ENCODE peak calls at places on chromosomes 5 and 9, in ten cellular contexts. A is tibial artery, G is fibroblast of mammary gland, L is psoas muscle, E is WTC11, D is ovary, N is cardiac fibroblast, W is mammary epithelial cell, R is heart right ventricle, Q is MM.1S. T is an unnamed sample.

GRCh38 chr9:16732546-16732945 is 137.9 kb downstream of the BNC2 start:
- DNase-seq in G (no peak), Q (no peak), D (no peak), W (no peak), R (no peak), A (no peak), N (no peak), L (no peak), E (no peak), T (no peak)

GRCh38 chr9:127180457-127181314 is 58.3 kb upstream of the ANGPTL2 start:
- DNase-seq in D (peak), R (peak), L (peak), Q (no peak), E (peak), G (no peak), A (no peak), W (no peak), N (no peak), T (no peak)

GRCh38 chr5:5014836-5015235 is 125.3 kb upstream of the ADAMTS16 start:
- DNase-seq in N (peak), L (no peak), A (no peak), E (no peak), W (peak), D (no peak), R (no peak), G (peak), Q (no peak), T (no peak)

GRCh38 chr9:6959275-6960000 is 201.7 kb downstream of the KDM4C start:
- DNase-seq in L (no peak), W (no peak), G (no peak), D (no peak), R (no peak), E (no peak), N (no peak), Q (no peak), A (no peak), T (no peak)

GRCh38 chr9:69104830-69105527 is 69.1 kb upstream of the TJP2 start:
- DNase-seq in D (no peak), N (no peak), G (no peak), L (no peak), R (no peak), Q (peak), E (peak), A (no peak), W (peak), T (no peak)

GRCh38 chr5:66956439-66956838 is 240.2 kb downstream of the CD180 start:
- DNase-seq in W (no peak), R (no peak), A (no peak), G (no peak), Q (no peak), E (no peak), L (no peak), N (no peak), D (no peak), T (no peak)

GRCh38 chr5:53597894-53598293 is 37.5 kb downstream of the NDUFS4 start:
- DNase-seq in A (no peak), D (no peak), L (no peak), E (no peak), N (no peak), G (no peak), R (no peak), Q (no peak), W (no peak), T (no peak)

GRCh38 chr5:139668064-139668880 is 20.1 kb downstream of the CXXC5 start:
- DNase-seq in E (no peak), G (peak), W (peak), A (no peak), Q (peak), R (no peak), D (no peak), L (peak), N (peak), T (peak)

GRCh38 chr5:40570408-40571129 is 109.1 kb upstream of the PTGER4 start:
- DNase-seq in W (peak), A (no peak), G (peak), R (no peak), D (no peak), Q (no peak), N (peak), E (no peak), L (no peak), T (no peak)

GRCh38 chr5:135034963-135035677 is 1.1 kb upstream of the PITX1 start:
- DNase-seq in G (no peak), R (no peak), E (no peak), L (peak), W (no peak), A (no peak), Q (no peak), D (no peak), N (no peak), T (no peak)

GRCh38 chr9:127828262-127829031 is 25.8 kb downstream of the FPGS start:
- DNase-seq in W (no peak), L (peak), Q (no peak), E (peak), D (peak), A (peak), G (peak), N (peak), R (peak), T (no peak)

GRCh38 chr5:31036407-31036806 is 157.1 kb upstream of the CDH6 start:
- DNase-seq in N (peak), E (no peak), Q (no peak), D (no peak), A (no peak), R (no peak), L (no peak), G (no peak), W (no peak), T (no peak)

GRCh38 chr9:34010979-34011378 is 37.7 kb downstream of the UBAP2 start:
- DNase-seq in D (no peak), L (no peak), W (peak), G (peak), A (no peak), N (peak), E (no peak), Q (peak), R (no peak), T (no peak)

GRCh38 chr5:96432245-96433065 is 593 bp downstream of the PCSK1 start:
- DNase-seq in A (no peak), Q (no peak), W (no peak), N (no peak), E (peak), G (peak), R (no peak), L (peak), D (no peak), T (peak)

GRCh38 chr5:5203441-5203840 is 63.3 kb downstream of the ADAMTS16 start:
- DNase-seq in W (no peak), R (no peak), G (peak), D (no peak), E (no peak), Q (no peak), L (no peak), N (no peak), A (no peak), T (no peak)

GRCh38 chr9:37760416-37761165 is 7.0 kb downstream of the TRMT10B start:
- DNase-seq in G (peak), N (peak), D (no peak), A (no peak), W (peak), E (no peak), L (no peak), Q (no peak), R (no peak), T (no peak)

GRCh38 chr9:573551-574410 is 267.7 kb upstream of the DMRT1 start:
- DNase-seq in D (no peak), W (no peak), A (no peak), Q (no peak), R (no peak), G (no peak), N (peak), L (no peak), E (peak), T (no peak)

GRCh38 chr5:178234753-178235599 is 2.4 kb upstream of the PHYKPL start:
- DNase-seq in Q (peak), E (peak), R (peak), D (no peak), W (peak), N (peak), A (peak), L (peak), G (peak), T (peak)

GRCh38 chr9:129458155-129458661 is 162.7 kb downstream of the C9orf50 start:
- DNase-seq in L (no peak), D (no peak), Q (peak), A (peak), E (no peak), R (peak), W (no peak), G (no peak), N (no peak), T (no peak)

GRCh38 chr5:43231977-43232376 is 40.0 kb downstream of the NIM1K start:
- DNase-seq in G (peak), N (peak), L (no peak), Q (peak), W (peak), R (no peak), A (no peak), E (peak), D (no peak), T (no peak)

GRCh38 chr9:115229496-115229895 is 111.5 kb upstream of the TNC start:
- DNase-seq in D (no peak), W (peak), Q (no peak), A (no peak), N (no peak), L (no peak), R (no peak), E (no peak), G (peak), T (no peak)

GRCh38 chr9:95772320-95773060 is 103.0 kb upstream of the ERCC6L2 start:
- DNase-seq in G (peak), N (peak), R (peak), L (no peak), E (peak), A (peak), Q (no peak), W (no peak), D (peak), T (no peak)

GRCh38 chr5:43514816-43515677 is at the start of gene C5orf34:
- DNase-seq in W (peak), E (peak), N (peak), D (peak), L (peak), Q (peak), R (peak), G (peak), A (peak), T (peak)

GRCh38 chr9:96317335-96317980 is 15.5 kb upstream of the HSD17B3 start:
- DNase-seq in L (peak), R (peak), D (no peak), G (peak), E (no peak), A (peak), Q (peak), W (peak), N (peak), T (peak)

GRCh38 chr5:116494784-116495480 is 79.7 kb downstream of the SEMA6A start:
- DNase-seq in W (no peak), Q (no peak), G (no peak), E (no peak), N (no peak), R (no peak), L (no peak), D (no peak), A (no peak), T (no peak)

GRCh38 chr5:116498478-116498877 is 76.1 kb downstream of the SEMA6A start:
- DNase-seq in G (no peak), N (no peak), A (no peak), E (no peak), W (no peak), Q (no peak), L (no peak), R (no peak), D (peak), T (no peak)

GRCh38 chr5:116502097-116502496 is 72.5 kb downstream of the SEMA6A start:
- DNase-seq in N (no peak), L (no peak), G (no peak), D (no peak), A (no peak), W (no peak), R (no peak), Q (no peak), E (no peak), T (no peak)

GRCh38 chr5:116495786-116496185 is 78.8 kb downstream of the SEMA6A start:
- DNase-seq in D (no peak), A (no peak), G (no peak), N (no peak), Q (no peak), E (no peak), W (no peak), R (no peak), L (no peak), T (no peak)

GRCh38 chr5:116497648-116498047 is 77.0 kb downstream of the SEMA6A start:
- DNase-seq in E (no peak), L (no peak), D (no peak), R (no peak), Q (no peak), A (no peak), G (no peak), N (no peak), W (no peak), T (no peak)
- TF ChIP-seq CTCF in E (no peak), L (no peak), D (no peak), R (no peak), Q (no peak), A (no peak), G (no peak), N (no peak), W (no peak), T (no peak)

GRCh38 chr5:136769900-136770684 is 404.7 kb upstream of the TRPC7 start:
- DNase-seq in G (peak), N (peak), L (peak), W (peak), E (peak), R (peak), A (peak), D (no peak), Q (peak), T (peak)
- TF ChIP-seq CTCF in G (peak), N (peak), L (peak), W (peak), E (peak), R (peak), A (peak), D (no peak), Q (peak), T (peak)

GRCh38 chr5:175561085-175561484 is 82.7 kb downstream of the SFXN1 start:
- DNase-seq in A (no peak), R (no peak), L (no peak), W (no peak), G (no peak), D (no peak), Q (no peak), N (no peak), E (no peak), T (no peak)

GRCh38 chr5:175556794-175557193 is 78.4 kb downstream of the SFXN1 start:
- DNase-seq in N (no peak), E (no peak), Q (no peak), W (no peak), D (no peak), R (no peak), L (no peak), G (no peak), A (no peak), T (no peak)

GRCh38 chr5:175557778-175558177 is 79.4 kb downstream of the SFXN1 start:
- DNase-seq in L (no peak), D (no peak), G (no peak), E (peak), A (no peak), R (no peak), N (no peak), W (no peak), Q (peak), T (no peak)

GRCh38 chr5:175560011-175560410 is 81.7 kb downstream of the SFXN1 start:
- DNase-seq in G (no peak), W (no peak), N (no peak), D (no peak), A (no peak), E (no peak), L (no peak), R (no peak), Q (peak), T (no peak)

DNA sequence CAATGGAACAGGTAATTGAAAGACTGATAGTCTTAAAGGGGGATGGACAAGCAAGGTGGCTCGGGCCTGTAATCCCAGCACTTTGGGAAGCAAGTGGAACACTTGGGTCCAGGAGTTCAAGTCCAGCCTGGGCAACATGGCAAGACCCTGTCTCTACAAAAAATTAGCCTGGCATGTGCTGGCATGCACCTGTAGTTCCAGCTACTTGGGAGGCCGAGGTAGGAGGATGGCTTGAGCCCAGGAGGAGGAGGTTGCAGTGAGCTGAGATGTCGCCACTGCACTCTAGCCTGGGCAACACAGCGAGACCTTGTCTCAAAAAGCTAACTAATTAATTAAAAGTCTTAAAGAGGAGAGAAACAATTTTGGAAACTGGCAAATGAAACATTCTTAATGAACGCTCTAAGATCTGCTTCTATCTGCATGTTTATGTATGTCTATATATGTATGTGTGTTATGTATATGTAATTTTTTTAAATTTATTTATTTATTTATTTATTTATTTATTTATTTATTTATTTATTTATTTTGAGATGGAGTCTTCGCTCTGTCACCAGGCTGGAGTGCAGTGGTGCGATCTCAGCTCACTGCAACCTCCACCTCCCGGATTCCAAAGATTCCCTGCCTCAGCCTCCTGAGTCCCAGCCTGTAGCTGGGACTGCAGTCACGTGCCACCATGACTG is 80.6 kb downstream of the SFXN1 start:
- DNase-seq in R (no peak), E (no peak), Q (no peak), L (no peak), D (no peak), N (no peak), A (no peak), G (no peak), W (no peak), T (no peak)
- TF ChIP-seq CTCF in R (no peak), E (no peak), Q (no peak), L (no peak), D (no peak), N (no peak), A (no peak), G (no peak), W (no peak), T (no peak)

GRCh38 chr9:136502940-136503550 is 20.2 kb upstream of the SEC16A start:
- DNase-seq in E (no peak), N (no peak), L (no peak), Q (no peak), W (no peak), G (no peak), A (no peak), R (no peak), D (no peak), T (no peak)
- TF ChIP-seq CTCF in E (no peak), N (no peak), L (no peak), Q (no peak), W (peak), G (no peak), A (no peak), R (no peak), D (no peak), T (no peak)

GRCh38 chr9:90552317-90552716 is 90.3 kb downstream of the DIRAS2 start:
- DNase-seq in G (no peak), R (no peak), L (no peak), E (no peak), D (no peak), N (no peak), A (no peak), W (no peak), Q (peak), T (peak)

GRCh38 chr9:90544488-90544887 is 98.1 kb downstream of the DIRAS2 start:
- DNase-seq in D (no peak), E (no peak), R (no peak), W (no peak), A (no peak), G (no peak), Q (no peak), N (no peak), L (no peak), T (no peak)

GRCh38 chr9:90546200-90546599 is 96.4 kb downstream of the DIRAS2 start:
- DNase-seq in N (peak), E (no peak), L (no peak), Q (no peak), D (no peak), A (no peak), W (peak), G (peak), R (no peak), T (no peak)

DNA sequence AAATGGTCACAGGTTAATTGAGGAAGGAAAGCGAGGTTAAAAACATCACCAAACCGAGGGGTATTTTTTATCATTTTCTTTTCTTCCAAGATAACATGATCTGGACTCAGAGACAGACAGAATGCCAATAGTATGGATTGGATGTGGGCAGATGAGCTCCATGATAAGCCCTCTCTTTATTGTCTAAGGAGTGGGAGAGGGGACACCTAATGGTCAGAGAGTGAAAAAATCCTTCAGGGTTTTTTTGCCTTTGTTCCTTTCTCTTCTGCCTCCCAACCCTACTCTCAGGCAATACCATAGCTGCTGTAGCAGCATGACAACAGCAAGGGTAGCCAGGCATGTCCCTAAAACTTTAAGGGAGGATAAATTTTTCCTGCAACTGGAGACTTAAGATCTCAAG is 94.7 kb downstream of the DIRAS2 start:
- DNase-seq in E (no peak), R (no peak), W (peak), Q (no peak), A (no peak), L (no peak), N (no peak), D (no peak), G (no peak), T (no peak)
- TF ChIP-seq CTCF in E (no peak), R (no peak), W (peak), Q (peak), A (no peak), L (no peak), N (no peak), D (no peak), G (no peak), T (no peak)

DNA sequence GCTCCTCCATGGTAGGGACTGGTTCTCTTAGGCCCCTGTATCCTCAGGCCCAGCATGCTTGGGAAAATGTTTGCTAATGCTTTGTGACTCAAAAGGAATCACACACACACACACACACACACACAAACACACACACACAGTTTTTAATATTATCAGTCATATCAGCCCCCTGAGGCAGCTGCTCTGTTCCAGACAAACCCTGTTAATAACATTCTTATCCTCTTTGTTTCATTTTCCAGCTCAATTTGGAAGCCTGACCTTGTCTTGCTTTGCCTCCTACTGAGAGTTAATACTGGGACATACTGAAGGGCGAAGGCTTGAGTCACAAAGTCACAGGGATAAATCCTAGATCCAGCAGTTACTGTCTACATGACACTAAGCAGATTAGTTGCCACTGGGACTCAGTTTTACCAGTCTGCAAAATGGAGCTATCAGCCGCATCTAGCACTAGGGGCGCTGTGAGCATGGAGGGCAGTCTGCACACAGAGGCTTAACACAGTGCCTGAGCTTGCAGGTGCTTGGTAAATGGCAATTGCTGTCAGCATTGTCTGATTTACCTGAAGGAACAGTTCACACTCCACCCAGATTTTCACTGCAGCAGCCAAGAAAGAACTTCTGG is 37.1 kb upstream of the KCNMB1 start:
- DNase-seq in D (no peak), W (no peak), R (peak), N (peak), G (no peak), E (no peak), A (no peak), L (no peak), Q (no peak), T (peak)
- TF ChIP-seq CTCF in D (no peak), W (no peak), R (no peak), N (no peak), G (peak), E (no peak), A (no peak), L (no peak), Q (peak), T (peak)

GRCh38 chr9:83707518-83707767 is 315 bp downstream of the UBQLN1 start:
- DNase-seq in A (peak), W (peak), Q (no peak), N (no peak), D (no peak), L (peak), R (no peak), G (no peak), E (no peak), T (no peak)

GRCh38 chr9:83706703-83707517 is 848 bp downstream of the UBQLN1 start:
- DNase-seq in E (peak), A (peak), G (no peak), L (peak), Q (peak), R (peak), N (peak), W (peak), D (peak), T (peak)

GRCh38 chr9:83714316-83714715 is 6.6 kb upstream of the UBQLN1 start:
- DNase-seq in Q (no peak), L (no peak), N (no peak), R (no peak), G (no peak), W (no peak), D (no peak), A (no peak), E (no peak), T (no peak)

GRCh38 chr9:83707768-83708514 is at the start of gene UBQLN1:
- DNase-seq in A (peak), R (peak), G (peak), L (peak), N (peak), Q (peak), D (peak), E (peak), W (peak), T (peak)

GRCh38 chr9:83708515-83709158 is 879 bp upstream of the UBQLN1 start:
- DNase-seq in G (peak), E (peak), R (peak), D (peak), A (peak), W (peak), L (peak), N (peak), Q (peak), T (peak)
- TF ChIP-seq CTCF in G (no peak), E (no peak), R (no peak), D (no peak), A (no peak), W (peak), L (peak), N (no peak), Q (peak), T (peak)

T was measured in GM10248.